ENCODE peak calls at places on chromosomes 6 and 20, in six cellular contexts. B is HCT116, Z is H1, F is SK-N-SH, X is HepG2, K is K562. I is an unnamed sample.

GRCh38 chr6:70725817-70726413 is 58.2 kb downstream of the SMAP1 start:
- DNase-seq in B (no peak), Z (no peak), F (no peak), X (no peak), K (no peak), I (no peak)

GRCh38 chr6:36204068-36204753 is 7.7 kb downstream of the BRPF3 start:
- DNase-seq in B (no peak), Z (no peak), F (no peak), X (no peak), K (no peak), I (no peak)

GRCh38 chr6:167815296-167815980 is 11.3 kb upstream of the AFDN start:
- DNase-seq in B (no peak), Z (no peak), F (no peak), X (no peak), K (no peak), I (peak)

GRCh38 chr6:5246870-5247161 is 13.9 kb downstream of the LYRM4 start:
- DNase-seq in B (no peak), Z (no peak), F (no peak), X (no peak), K (no peak), I (no peak)

GRCh38 chr6:14674867-14675648 is 557.5 kb downstream of the CD83 start:
- DNase-seq in B (no peak), Z (no peak), F (no peak), X (no peak), K (no peak), I (no peak)

GRCh38 chr6:169158750-169159149 is 94.9 kb downstream of the THBS2 start:
- DNase-seq in B (no peak), Z (no peak), F (no peak), X (no peak), K (no peak), I (no peak)

GRCh38 chr6:80331522-80331921 is 225.1 kb downstream of the BCKDHB start:
- DNase-seq in B (no peak), Z (no peak), F (no peak), X (no peak), K (no peak), I (no peak)

GRCh38 chr6:109318328-109318876 is 63.9 kb downstream of the CD164 start:
- DNase-seq in B (no peak), Z (no peak), F (no peak), X (peak), K (no peak), I (no peak)

GRCh38 chr6:113732384-113732966 is 124.7 kb upstream of the MARCKS start:
- DNase-seq in B (no peak), Z (peak), F (peak), X (peak), K (no peak), I (no peak)

GRCh38 chr6:142297996-142298753 is 3.6 kb upstream of the ADGRG6 start:
- DNase-seq in B (no peak), Z (no peak), F (no peak), X (peak), K (no peak), I (peak)

GRCh38 chr20:54167909-54168872 is 5.6 kb downstream of the CYP24A1 start:
- DNase-seq in B (peak), Z (no peak), F (no peak), X (peak), K (no peak), I (no peak)

GRCh38 chr6:40476673-40477072 is 110.5 kb downstream of the LRFN2 start:
- DNase-seq in B (no peak), Z (no peak), F (no peak), X (no peak), K (no peak), I (no peak)

GRCh38 chr6:52553158-52553557 is 23.7 kb downstream of the TRAM2 start:
- DNase-seq in B (no peak), Z (no peak), F (no peak), X (no peak), K (no peak), I (no peak)

GRCh38 chr6:113564401-113565161 is 292.6 kb upstream of the MARCKS start:
- DNase-seq in B (no peak), Z (peak), F (peak), X (peak), K (no peak), I (no peak)

GRCh38 chr20:3403741-3404140 is 3.7 kb downstream of the DNAAF9 start:
- DNase-seq in B (no peak), Z (no peak), F (no peak), X (no peak), K (no peak), I (no peak)

GRCh38 chr6:170134077-170135040 is 156.5 kb downstream of the DLL1 start:
- DNase-seq in B (no peak), Z (peak), F (no peak), X (no peak), K (no peak), I (no peak)

GRCh38 chr20:60467078-60467477 is 508.9 kb downstream of the CDH26 start:
- DNase-seq in B (no peak), Z (no peak), F (no peak), X (no peak), K (no peak), I (no peak)

GRCh38 chr6:73043446-73043845 is 181.8 kb downstream of the KHDC1L start:
- DNase-seq in B (no peak), Z (no peak), F (no peak), X (no peak), K (no peak), I (no peak)

GRCh38 chr6:31878222-31878621 is 575 bp downstream of the SLC44A4 start:
- DNase-seq in B (no peak), Z (no peak), F (peak), X (no peak), K (no peak), I (no peak)

DNA sequence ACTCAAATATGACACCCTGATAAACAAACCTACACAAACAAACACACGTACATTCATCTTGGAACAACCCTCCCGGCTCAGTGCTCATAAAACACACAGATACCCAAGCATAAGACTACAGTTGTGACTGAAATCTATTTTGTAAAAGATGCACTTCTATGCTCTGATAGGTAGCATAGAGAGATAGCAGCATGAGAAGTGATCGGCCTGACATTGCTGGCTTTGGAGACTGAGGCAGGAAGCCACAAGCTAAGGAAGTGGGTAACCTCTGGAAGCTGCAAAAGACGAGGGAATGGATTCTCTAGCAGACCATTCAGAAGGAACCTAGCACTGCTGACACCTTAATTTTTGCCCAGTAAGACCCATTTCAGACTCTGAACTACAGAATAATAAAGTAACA is 1.6 kb upstream of the RNF39 start:
- DNase-seq in B (no peak), Z (no peak), F (no peak), X (no peak), K (no peak), I (no peak)
- TF ChIP-seq JUND in B (no peak), Z (no peak), F (no peak), X (no peak), K (no peak), I (no peak)

GRCh38 chr6:124057448-124057847 is 253.8 kb downstream of the NKAIN2 start:
- DNase-seq in B (no peak), Z (no peak), F (no peak), X (no peak), K (no peak), I (no peak)
- TF ChIP-seq JUND in B (no peak), Z (no peak), F (no peak), X (no peak), K (no peak), I (no peak)

DNA sequence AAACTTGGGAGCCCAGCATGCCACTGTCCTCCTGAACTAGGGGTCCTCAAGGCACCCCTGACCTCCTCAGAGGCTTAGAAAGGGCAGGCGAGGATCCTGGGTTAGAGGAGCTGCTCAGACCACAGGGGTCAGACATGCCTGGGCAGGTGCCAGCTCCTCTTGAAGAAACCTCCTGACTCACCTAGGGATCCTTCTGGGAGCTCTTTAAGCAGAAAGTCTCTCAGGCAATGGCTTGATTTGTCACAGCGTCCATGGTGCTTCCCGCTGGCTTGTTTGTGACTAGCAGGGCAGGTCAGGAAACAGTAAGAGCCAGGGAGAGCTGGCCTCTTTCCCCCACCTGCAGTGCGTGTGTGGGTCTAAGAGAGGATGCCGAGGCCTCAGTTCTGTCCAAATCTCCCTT is 174.5 kb upstream of the SNX9 start:
- DNase-seq in B (peak), Z (no peak), F (no peak), X (no peak), K (no peak), I (no peak)
- TF ChIP-seq JUND in B (no peak), Z (no peak), F (no peak), X (no peak), K (no peak), I (no peak)

GRCh38 chr20:1341561-1342265 is 12.8 kb upstream of the SDCBP2 start:
- DNase-seq in B (no peak), Z (peak), F (no peak), X (no peak), K (no peak), I (no peak)
- TF ChIP-seq JUND in B (no peak), Z (no peak), F (no peak), X (no peak), K (no peak), I (no peak)

DNA sequence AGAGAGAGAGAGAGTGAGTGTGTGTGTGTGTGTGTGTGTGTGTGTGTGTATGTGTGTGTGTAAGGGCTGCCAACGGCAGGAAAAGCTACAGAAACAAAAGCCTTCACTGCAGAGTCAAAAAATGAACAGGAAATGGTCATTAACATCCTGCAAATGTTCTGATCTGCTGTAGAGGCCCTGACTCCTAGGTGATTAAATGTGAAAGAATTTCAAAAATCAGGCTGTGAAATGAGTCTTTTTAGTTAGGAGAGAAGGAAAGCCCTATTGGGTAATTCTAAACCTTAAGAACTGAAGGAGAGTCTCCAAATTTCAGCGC is 166.5 kb upstream of the MYLIP start:
- DNase-seq in B (no peak), Z (no peak), F (no peak), X (no peak), K (no peak), I (no peak)
- TF ChIP-seq JUND in B (no peak), Z (no peak), F (no peak), X (no peak), K (no peak), I (no peak)

I was measured in T47D.